ENCODE peak calls at places on chromosomes 3 and 15, in five cellular contexts. One of them, this sample, is unnamed.

GRCh38 chr3:15332405-15333098 is at the start of gene SH3BP5:
- DNase-seq in A549: peak
- DNase-seq in osteoblast: peak
- DNase-seq in PC-9: peak
- DNase-seq in fibroblast of lung: peak
- DNase-seq in this sample: peak

GRCh38 chr3:180085122-180085710 is 48.5 kb upstream of the PEX5L start:
- DNase-seq in A549: peak
- DNase-seq in osteoblast: no peak
- DNase-seq in PC-9: no peak
- DNase-seq in fibroblast of lung: no peak
- DNase-seq in this sample: no peak

GRCh38 chr15:71688509-71689094 is 121.8 kb upstream of the NR2E3 start:
- DNase-seq in A549: no peak
- DNase-seq in osteoblast: no peak
- DNase-seq in PC-9: no peak
- DNase-seq in fibroblast of lung: no peak
- DNase-seq in this sample: no peak

GRCh38 chr3:138042043-138042442 is 32.1 kb downstream of the CLDN18 start:
- DNase-seq in A549: no peak
- DNase-seq in osteoblast: no peak
- DNase-seq in PC-9: no peak
- DNase-seq in fibroblast of lung: peak
- DNase-seq in this sample: peak

GRCh38 chr3:30227571-30228301 is 378.7 kb upstream of the TGFBR2 start:
- DNase-seq in A549: peak
- DNase-seq in osteoblast: no peak
- DNase-seq in PC-9: peak
- DNase-seq in fibroblast of lung: peak
- DNase-seq in this sample: peak

GRCh38 chr3:56001537-56001936 is 466.7 kb downstream of the ERC2 start:
- DNase-seq in A549: no peak
- DNase-seq in osteoblast: no peak
- DNase-seq in PC-9: no peak
- DNase-seq in fibroblast of lung: peak
- DNase-seq in this sample: no peak

GRCh38 chr3:136787226-136787793 is 31.6 kb upstream of the SLC35G2 start:
- DNase-seq in A549: no peak
- DNase-seq in osteoblast: peak
- DNase-seq in PC-9: no peak
- DNase-seq in fibroblast of lung: peak
- DNase-seq in this sample: no peak

GRCh38 chr3:114411292-114411691 is 117.5 kb downstream of the TIGIT start:
- DNase-seq in A549: no peak
- DNase-seq in osteoblast: no peak
- DNase-seq in PC-9: no peak
- DNase-seq in fibroblast of lung: peak
- DNase-seq in this sample: no peak

GRCh38 chr3:111735271-111735758 is 123.8 kb upstream of the PHLDB2 start:
- DNase-seq in A549: peak
- DNase-seq in osteoblast: peak
- DNase-seq in PC-9: peak
- DNase-seq in fibroblast of lung: peak
- DNase-seq in this sample: peak

GRCh38 chr15:80210612-80211554 is 41.1 kb downstream of the CTXND1 start:
- DNase-seq in A549: no peak
- DNase-seq in osteoblast: no peak
- DNase-seq in PC-9: no peak
- DNase-seq in fibroblast of lung: no peak
- DNase-seq in this sample: no peak

GRCh38 chr3:147661916-147662315 is 252.8 kb downstream of the ZIC1 start:
- DNase-seq in A549: no peak
- DNase-seq in osteoblast: no peak
- DNase-seq in PC-9: no peak
- DNase-seq in fibroblast of lung: no peak
- DNase-seq in this sample: no peak

GRCh38 chr3:165994293-165994692 is 157.1 kb upstream of the BCHE start:
- DNase-seq in A549: no peak
- DNase-seq in osteoblast: no peak
- DNase-seq in PC-9: no peak
- DNase-seq in fibroblast of lung: no peak
- DNase-seq in this sample: no peak

GRCh38 chr15:77026501-77027110 is 31.7 kb downstream of the PSTPIP1 start:
- DNase-seq in A549: no peak
- DNase-seq in osteoblast: peak
- DNase-seq in PC-9: no peak
- DNase-seq in fibroblast of lung: no peak
- DNase-seq in this sample: no peak

GRCh38 chr15:89362203-89363101 is 27.8 kb upstream of the POLG start:
- DNase-seq in A549: no peak
- DNase-seq in osteoblast: peak
- DNase-seq in PC-9: no peak
- DNase-seq in fibroblast of lung: no peak
- DNase-seq in this sample: no peak

GRCh38 chr3:101281616-101282015 is 38.8 kb downstream of the IMPG2 start:
- DNase-seq in A549: no peak
- DNase-seq in osteoblast: no peak
- DNase-seq in PC-9: no peak
- DNase-seq in fibroblast of lung: no peak
- DNase-seq in this sample: no peak

GRCh38 chr3:21835266-21835665 is 84.3 kb upstream of the ZNF385D start:
- DNase-seq in A549: no peak
- DNase-seq in osteoblast: no peak
- DNase-seq in PC-9: no peak
- DNase-seq in fibroblast of lung: no peak
- DNase-seq in this sample: no peak

GRCh38 chr3:189685854-189686253 is 54.7 kb downstream of the TP63 start:
- DNase-seq in A549: peak
- DNase-seq in osteoblast: peak
- DNase-seq in PC-9: peak
- DNase-seq in fibroblast of lung: peak
- DNase-seq in this sample: peak

GRCh38 chr15:32100286-32100685 is 70.0 kb downstream of the CHRNA7 start:
- DNase-seq in A549: no peak
- DNase-seq in osteoblast: no peak
- DNase-seq in PC-9: no peak
- DNase-seq in fibroblast of lung: no peak
- DNase-seq in this sample: no peak

GRCh38 chr15:91308209-91308608 is 208.2 kb downstream of the SV2B start:
- DNase-seq in A549: no peak
- DNase-seq in osteoblast: no peak
- DNase-seq in PC-9: no peak
- DNase-seq in fibroblast of lung: no peak
- DNase-seq in this sample: no peak

GRCh38 chr15:92231461-92231860 is 162.2 kb upstream of the ST8SIA2 start:
- DNase-seq in A549: no peak
- DNase-seq in osteoblast: peak
- DNase-seq in PC-9: no peak
- DNase-seq in fibroblast of lung: no peak
- DNase-seq in this sample: no peak

GRCh38 chr15:85756411-85757072 is 38.2 kb downstream of the KLHL25 start:
- DNase-seq in A549: no peak
- DNase-seq in osteoblast: peak
- DNase-seq in PC-9: no peak
- DNase-seq in fibroblast of lung: no peak
- DNase-seq in this sample: peak

GRCh38 chr3:114319453-114319852 is 25.6 kb downstream of the TIGIT start:
- DNase-seq in A549: peak
- DNase-seq in osteoblast: no peak
- DNase-seq in PC-9: peak
- DNase-seq in fibroblast of lung: peak
- DNase-seq in this sample: peak

GRCh38 chr15:47293763-47294162 is 423.5 kb upstream of the SEMA6D start:
- DNase-seq in A549: no peak
- DNase-seq in osteoblast: no peak
- DNase-seq in PC-9: no peak
- DNase-seq in fibroblast of lung: peak
- DNase-seq in this sample: peak

GRCh38 chr3:23111799-23112198 is 91.3 kb upstream of the UBE2E2 start:
- DNase-seq in A549: no peak
- DNase-seq in osteoblast: no peak
- DNase-seq in PC-9: no peak
- DNase-seq in fibroblast of lung: no peak
- DNase-seq in this sample: no peak

GRCh38 chr3:21356402-21356801 is 394.6 kb downstream of the ZNF385D start:
- DNase-seq in A549: no peak
- DNase-seq in osteoblast: no peak
- DNase-seq in PC-9: no peak
- DNase-seq in fibroblast of lung: peak
- DNase-seq in this sample: peak

GRCh38 chr15:34470091-34470490 is 32.5 kb upstream of the GOLGA8A start:
- DNase-seq in A549: no peak
- DNase-seq in osteoblast: no peak
- DNase-seq in PC-9: no peak
- DNase-seq in fibroblast of lung: no peak
- DNase-seq in this sample: no peak

GRCh38 chr15:58472221-58472620 is 40.4 kb downstream of the LIPC start:
- DNase-seq in A549: no peak
- DNase-seq in osteoblast: no peak
- DNase-seq in PC-9: no peak
- DNase-seq in fibroblast of lung: peak
- DNase-seq in this sample: peak

GRCh38 chr15:58474741-58475323 is 43.0 kb downstream of the LIPC start:
- DNase-seq in A549: no peak
- DNase-seq in osteoblast: no peak
- DNase-seq in PC-9: no peak
- DNase-seq in fibroblast of lung: no peak
- DNase-seq in this sample: no peak

GRCh38 chr15:58471341-58471740 is 39.5 kb downstream of the LIPC start:
- DNase-seq in A549: no peak
- DNase-seq in osteoblast: no peak
- DNase-seq in PC-9: peak
- DNase-seq in fibroblast of lung: peak
- DNase-seq in this sample: no peak

GRCh38 chr15:58473720-58474119 is 41.9 kb downstream of the LIPC start:
- DNase-seq in A549: peak
- DNase-seq in osteoblast: no peak
- DNase-seq in PC-9: peak
- DNase-seq in fibroblast of lung: peak
- DNase-seq in this sample: peak

DNA sequence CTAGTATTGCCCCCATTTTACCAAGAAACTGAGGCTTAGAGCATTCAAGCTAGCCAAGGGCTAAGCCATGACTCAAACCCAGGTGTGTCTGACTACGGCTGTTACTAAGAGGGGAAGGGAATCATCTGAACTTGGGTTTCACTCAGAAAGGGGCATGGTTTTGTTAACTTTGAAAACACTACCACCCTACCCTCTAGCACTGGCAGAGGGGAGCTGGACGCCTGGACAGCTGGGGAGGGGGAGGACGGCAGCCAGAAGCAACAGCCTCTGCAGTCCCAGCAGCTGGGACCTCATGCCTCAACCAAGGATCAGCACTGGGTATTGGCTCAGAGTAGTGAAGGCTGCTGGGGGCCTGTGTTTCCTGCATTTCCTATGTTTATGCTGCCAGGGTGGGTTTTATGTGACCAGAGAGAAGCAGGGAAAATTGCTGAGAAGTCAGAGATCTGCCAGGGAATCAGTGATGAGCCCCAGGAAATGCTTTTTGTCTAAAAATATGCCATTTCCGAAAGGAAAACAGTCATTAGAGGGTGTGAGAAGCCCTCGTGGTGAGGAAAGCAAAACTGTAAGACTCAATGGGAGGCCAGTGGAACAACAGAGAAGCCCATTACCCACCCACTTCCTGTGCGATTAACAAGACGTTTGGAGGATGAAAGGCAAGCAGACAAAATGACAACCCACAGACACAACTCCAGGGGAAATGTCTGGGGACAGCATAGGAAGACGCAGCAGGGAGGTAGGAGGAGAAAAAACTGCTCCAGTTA is 41.2 kb downstream of the LIPC start:
- DNase-seq in A549: no peak
- DNase-seq in osteoblast: no peak
- DNase-seq in PC-9: peak
- DNase-seq in fibroblast of lung: peak
- DNase-seq in this sample: peak
- H3K4me2 ChIP-seq in A549: peak
- H3K4me2 ChIP-seq in osteoblast: peak
- H3K4me2 ChIP-seq in PC-9: peak
- H3K4me2 ChIP-seq in fibroblast of lung: no peak
- H3K4me2 ChIP-seq in this sample: peak

DNA sequence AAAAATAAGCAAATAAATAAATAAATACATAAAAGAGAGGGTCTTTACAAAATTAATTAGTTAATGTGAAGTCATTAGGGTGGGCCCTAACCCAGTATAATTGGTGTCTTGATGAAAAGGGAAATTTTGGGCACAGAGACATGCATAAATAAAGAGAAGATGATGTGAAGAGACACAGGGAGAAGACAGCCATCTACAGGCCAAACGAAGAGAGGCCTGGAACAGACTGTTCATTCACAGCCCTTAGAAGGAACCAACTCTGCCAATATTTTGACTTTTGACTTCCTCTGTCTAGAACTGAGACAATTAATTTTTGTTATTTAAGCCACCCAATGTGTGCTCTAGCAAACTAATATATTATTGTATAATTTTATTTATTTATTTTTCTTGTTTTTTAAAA is 29.6 kb upstream of the SELENOK start:
- DNase-seq in A549: peak
- DNase-seq in osteoblast: peak
- DNase-seq in PC-9: no peak
- DNase-seq in fibroblast of lung: no peak
- DNase-seq in this sample: peak
- TF ChIP-seq CTCF in A549: no peak
- TF ChIP-seq CTCF in osteoblast: peak
- TF ChIP-seq CTCF in PC-9: peak
- TF ChIP-seq CTCF in fibroblast of lung: peak
- TF ChIP-seq CTCF in this sample: peak

DNA sequence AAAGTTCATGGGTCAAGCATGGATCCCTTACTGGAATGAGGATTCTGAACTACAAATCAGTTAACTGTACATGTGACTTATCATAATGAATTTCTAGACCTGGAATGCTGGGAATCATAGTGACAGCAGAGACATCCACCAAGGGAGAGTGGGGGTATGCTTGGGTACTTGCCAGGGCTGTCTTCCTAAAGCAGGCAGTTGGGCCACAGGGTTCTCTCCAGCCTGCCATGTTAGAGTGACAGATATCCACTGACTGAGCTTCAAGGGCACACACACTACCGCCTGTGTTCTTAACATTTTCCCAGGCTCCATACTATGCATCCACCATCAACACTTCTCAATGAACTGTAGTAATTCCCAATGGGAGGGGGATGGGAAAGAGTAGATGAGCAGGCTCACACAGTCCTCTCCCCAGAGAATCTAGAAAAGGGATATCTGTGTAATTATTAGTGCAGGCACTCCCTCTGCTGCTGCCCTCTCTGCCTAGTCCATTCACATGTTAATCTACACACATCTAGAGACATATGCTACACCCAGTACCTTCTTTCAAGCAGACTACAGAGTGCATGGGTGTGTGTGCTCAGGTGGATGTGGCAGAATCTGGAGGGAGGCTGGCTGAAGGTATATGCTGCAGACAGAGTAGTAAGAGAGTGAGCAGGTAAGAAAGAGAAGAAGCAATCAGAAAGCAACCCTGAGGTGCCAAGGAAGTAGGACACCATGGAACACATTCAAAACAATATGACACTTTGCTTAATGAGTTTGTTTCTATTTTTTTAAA is 3.7 kb downstream of the FSTL1 start:
- DNase-seq in A549: no peak
- DNase-seq in osteoblast: no peak
- DNase-seq in PC-9: no peak
- DNase-seq in fibroblast of lung: no peak
- DNase-seq in this sample: no peak
- H3K4me2 ChIP-seq in A549: no peak
- H3K4me2 ChIP-seq in osteoblast: peak
- H3K4me2 ChIP-seq in PC-9: no peak
- H3K4me2 ChIP-seq in fibroblast of lung: peak
- H3K4me2 ChIP-seq in this sample: no peak

GRCh38 chr3:63354160-63354559 is 76.1 kb downstream of the SYNPR start:
- DNase-seq in A549: no peak
- DNase-seq in osteoblast: no peak
- DNase-seq in PC-9: no peak
- DNase-seq in fibroblast of lung: peak
- DNase-seq in this sample: no peak
- TF ChIP-seq CTCF in A549: no peak
- TF ChIP-seq CTCF in osteoblast: no peak
- TF ChIP-seq CTCF in PC-9: no peak
- TF ChIP-seq CTCF in fibroblast of lung: no peak
- TF ChIP-seq CTCF in this sample: no peak